ENCODE peak calls at places on chromosomes 2 and 18, in four cellular contexts. L is glutamatergic neuron, I is NCI-H1092, G is osteocyte. F is an unnamed sample.

GRCh38 chr2:3608373-3609278 is 13.7 kb downstream of the COLEC11 start:
- DNase-seq in L (no peak), I (no peak), G (peak; percentile 80), F (no peak)

GRCh38 chr18:49238433-49239042 is 221.9 kb downstream of the DYM start:
- DNase-seq in L (peak; percentile 27), I (peak; percentile 12), G (no peak), F (no peak)

GRCh38 chr2:157948856-157949255 is 72.7 kb upstream of the ACVR1 start:
- DNase-seq in L (no peak), I (no peak), G (no peak), F (no peak)

GRCh38 chr18:14074187-14074586 is 58.0 kb downstream of the ZNF519 start:
- DNase-seq in L (no peak), I (no peak), G (no peak), F (no peak)

GRCh38 chr2:33215299-33215698 is 261.1 kb upstream of the RASGRP3 start:
- DNase-seq in L (no peak), I (no peak), G (no peak), F (no peak)

GRCh38 chr2:64453710-64454315 is at the start of gene LGALSL:
- DNase-seq in L (peak; percentile 68), I (no peak), G (peak; percentile 88), F (no peak)

GRCh38 chr2:215052404-215052803 is 86.0 kb downstream of the ABCA12 start:
- DNase-seq in L (no peak), I (no peak), G (no peak), F (no peak)

GRCh38 chr2:9757430-9758287 is 85.6 kb upstream of the TAF1B start:
- DNase-seq in L (peak; percentile 40), I (no peak), G (no peak), F (no peak)

GRCh38 chr2:169761251-169761969 is 27.8 kb downstream of the KLHL23 start:
- DNase-seq in L (no peak), I (no peak), G (no peak), F (no peak)

GRCh38 chr2:109487237-109487869 is 126.4 kb downstream of the SEPTIN10 start:
- DNase-seq in L (no peak), I (no peak), G (no peak), F (no peak)

GRCh38 chr2:39431592-39432316 is 5.3 kb downstream of the MAP4K3 start:
- DNase-seq in L (no peak), I (no peak), G (no peak), F (no peak)

GRCh38 chr18:48292787-48293409 is 116.3 kb downstream of the ZBTB7C start:
- DNase-seq in L (no peak), I (no peak), G (peak; percentile 30), F (no peak)

GRCh38 chr2:205405194-205405593 is 277.1 kb upstream of the NRP2 start:
- DNase-seq in L (no peak), I (no peak), G (no peak), F (no peak)

GRCh38 chr2:15048000-15048399 is 415.5 kb downstream of the LRATD1 start:
- DNase-seq in L (no peak), I (no peak), G (no peak), F (no peak)

GRCh38 chr18:76943542-76944339 is 121.4 kb downstream of the ZNF236 start:
- DNase-seq in L (peak; percentile 58), I (no peak), G (no peak), F (no peak)

GRCh38 chr2:191656389-191656788 is 21.5 kb upstream of the NABP1 start:
- DNase-seq in L (no peak), I (no peak), G (no peak), F (no peak)

GRCh38 chr2:22626621-22627020 is 758.4 kb upstream of the KLHL29 start:
- DNase-seq in L (peak; percentile 23), I (no peak), G (no peak), F (no peak)

GRCh38 chr2:127721311-127721977 is 20.1 kb downstream of the SFT2D3 start:
- DNase-seq in L (no peak), I (no peak), G (no peak), F (no peak)

GRCh38 chr2:225040862-225041209 is 1.4 kb downstream of the DOCK10 start:
- DNase-seq in L (no peak), I (no peak), G (no peak), F (no peak)

GRCh38 chr2:128663371-128664050 is 344.8 kb upstream of the HS6ST1 start:
- DNase-seq in L (peak; percentile 5), I (no peak), G (no peak), F (no peak)

GRCh38 chr2:219638948-219639341 is 11.5 kb downstream of the SLC4A3 start:
- DNase-seq in L (no peak), I (no peak), G (no peak), F (no peak)

GRCh38 chr2:231810905-231811304 is 24.7 kb downstream of the COPS7B start:
- DNase-seq in L (no peak), I (no peak), G (no peak), F (no peak)

GRCh38 chr18:70464343-70465114 is 175.7 kb downstream of the SOCS6 start:
- DNase-seq in L (peak; percentile 86), I (peak; percentile 83), G (peak; percentile 88), F (peak; percentile 69)

GRCh38 chr2:112474844-112475486 is 7.0 kb upstream of the TTL start:
- DNase-seq in L (no peak), I (no peak), G (peak; percentile 67), F (no peak)

GRCh38 chr2:177342736-177343135 is 49.8 kb upstream of the AGPS start:
- DNase-seq in L (no peak), I (no peak), G (no peak), F (no peak)

GRCh38 chr2:159497256-159497655 is 119.1 kb downstream of the BAZ2B start:
- DNase-seq in L (no peak), I (no peak), G (no peak), F (no peak)

GRCh38 chr18:21955757-21956652 is 213.4 kb upstream of the GATA6 start:
- DNase-seq in L (peak; percentile 93), I (peak; percentile 54), G (peak; percentile 89), F (peak; percentile 4)

GRCh38 chr2:15094161-15094560 is 461.6 kb downstream of the LRATD1 start:
- DNase-seq in L (no peak), I (no peak), G (no peak), F (no peak)

F was measured in NCI-H1417 treated with DMSO at 0.1 percent for 48 hours.